ENCODE peak calls at places on chromosomes 16 and 17, in nine cellular contexts. One of them, this sample, is unnamed.

GRCh38 chr16:3542601-3543373 is 34.4 kb downstream of the NLRC3 start:
- DNase-seq in HuH-7.5: no peak
- DNase-seq in CD4-positive, CD25-positive, alpha-beta regulatory T cell: no peak
- DNase-seq in tibial nerve: no peak
- DNase-seq in endothelial cell: no peak
- DNase-seq in progenitor cell of endocrine pancreas: no peak
- DNase-seq in HEK293T: no peak
- DNase-seq in A172: no peak
- DNase-seq in Karpas-422: no peak
- DNase-seq in this sample: peak

GRCh38 chr17:48814504-48814903 is 2.5 kb downstream of the TTLL6 start:
- DNase-seq in Karpas-422: peak
- DNase-seq in tibial nerve: no peak
- DNase-seq in HEK293T: peak
- DNase-seq in endothelial cell: peak
- DNase-seq in CD4-positive, CD25-positive, alpha-beta regulatory T cell: peak
- DNase-seq in HuH-7.5: peak
- DNase-seq in A172: peak
- DNase-seq in progenitor cell of endocrine pancreas: peak
- DNase-seq in this sample: peak

GRCh38 chr17:81083125-81083765 is 48.3 kb downstream of the BAIAP2 start:
- DNase-seq in progenitor cell of endocrine pancreas: peak
- DNase-seq in HEK293T: no peak
- DNase-seq in Karpas-422: no peak
- DNase-seq in endothelial cell: no peak
- DNase-seq in tibial nerve: no peak
- DNase-seq in CD4-positive, CD25-positive, alpha-beta regulatory T cell: no peak
- DNase-seq in A172: no peak
- DNase-seq in HuH-7.5: no peak
- DNase-seq in this sample: no peak

GRCh38 chr17:27481327-27481726 is 25.1 kb downstream of the KSR1 start:
- DNase-seq in endothelial cell: no peak
- DNase-seq in HEK293T: no peak
- DNase-seq in HuH-7.5: no peak
- DNase-seq in progenitor cell of endocrine pancreas: no peak
- DNase-seq in Karpas-422: no peak
- DNase-seq in tibial nerve: no peak
- DNase-seq in A172: no peak
- DNase-seq in CD4-positive, CD25-positive, alpha-beta regulatory T cell: peak
- DNase-seq in this sample: no peak

GRCh38 chr17:56350592-56350991 is 197.3 kb downstream of the ANKFN1 start:
- DNase-seq in HuH-7.5: no peak
- DNase-seq in HEK293T: no peak
- DNase-seq in tibial nerve: no peak
- DNase-seq in Karpas-422: no peak
- DNase-seq in progenitor cell of endocrine pancreas: no peak
- DNase-seq in A172: no peak
- DNase-seq in endothelial cell: no peak
- DNase-seq in CD4-positive, CD25-positive, alpha-beta regulatory T cell: no peak
- DNase-seq in this sample: no peak

GRCh38 chr17:15482476-15482875 is 15.1 kb upstream of the CDRT4 start:
- DNase-seq in A172: no peak
- DNase-seq in HEK293T: no peak
- DNase-seq in progenitor cell of endocrine pancreas: no peak
- DNase-seq in Karpas-422: no peak
- DNase-seq in HuH-7.5: no peak
- DNase-seq in tibial nerve: no peak
- DNase-seq in endothelial cell: no peak
- DNase-seq in CD4-positive, CD25-positive, alpha-beta regulatory T cell: no peak
- DNase-seq in this sample: no peak

GRCh38 chr16:73949574-73950348 is 346.9 kb upstream of the PSMD7 start:
- DNase-seq in endothelial cell: no peak
- DNase-seq in progenitor cell of endocrine pancreas: no peak
- DNase-seq in Karpas-422: no peak
- DNase-seq in HuH-7.5: no peak
- DNase-seq in CD4-positive, CD25-positive, alpha-beta regulatory T cell: no peak
- DNase-seq in HEK293T: no peak
- DNase-seq in A172: peak
- DNase-seq in tibial nerve: no peak
- DNase-seq in this sample: no peak

GRCh38 chr17:28726396-28726911 is 421 bp upstream of the TLCD1 start:
- DNase-seq in Karpas-422: peak
- DNase-seq in HEK293T: no peak
- DNase-seq in A172: peak
- DNase-seq in tibial nerve: no peak
- DNase-seq in endothelial cell: peak
- DNase-seq in HuH-7.5: no peak
- DNase-seq in CD4-positive, CD25-positive, alpha-beta regulatory T cell: peak
- DNase-seq in progenitor cell of endocrine pancreas: no peak
- DNase-seq in this sample: peak

GRCh38 chr17:28882154-28882895 is 15.2 kb downstream of the FLOT2 start:
- DNase-seq in HuH-7.5: no peak
- DNase-seq in HEK293T: no peak
- DNase-seq in CD4-positive, CD25-positive, alpha-beta regulatory T cell: no peak
- DNase-seq in tibial nerve: no peak
- DNase-seq in progenitor cell of endocrine pancreas: no peak
- DNase-seq in Karpas-422: no peak
- DNase-seq in endothelial cell: no peak
- DNase-seq in A172: no peak
- DNase-seq in this sample: no peak

GRCh38 chr17:58539703-58540102 is 25.3 kb upstream of the MTMR4 start:
- DNase-seq in HEK293T: no peak
- DNase-seq in HuH-7.5: no peak
- DNase-seq in Karpas-422: no peak
- DNase-seq in endothelial cell: no peak
- DNase-seq in progenitor cell of endocrine pancreas: no peak
- DNase-seq in CD4-positive, CD25-positive, alpha-beta regulatory T cell: no peak
- DNase-seq in A172: no peak
- DNase-seq in tibial nerve: no peak
- DNase-seq in this sample: peak

GRCh38 chr17:6780886-6781285 is 4.9 kb downstream of the FBXO39 start:
- DNase-seq in progenitor cell of endocrine pancreas: no peak
- DNase-seq in HuH-7.5: no peak
- DNase-seq in endothelial cell: no peak
- DNase-seq in tibial nerve: no peak
- DNase-seq in A172: no peak
- DNase-seq in HEK293T: no peak
- DNase-seq in CD4-positive, CD25-positive, alpha-beta regulatory T cell: no peak
- DNase-seq in Karpas-422: no peak
- DNase-seq in this sample: no peak

GRCh38 chr17:45284176-45285140 is 22.6 kb upstream of the SPATA32 start:
- DNase-seq in endothelial cell: peak
- DNase-seq in HuH-7.5: no peak
- DNase-seq in A172: no peak
- DNase-seq in progenitor cell of endocrine pancreas: no peak
- DNase-seq in CD4-positive, CD25-positive, alpha-beta regulatory T cell: peak
- DNase-seq in Karpas-422: peak
- DNase-seq in tibial nerve: no peak
- DNase-seq in HEK293T: no peak
- DNase-seq in this sample: no peak

GRCh38 chr17:4003501-4004421 is 39.5 kb upstream of the ATP2A3 start:
- DNase-seq in endothelial cell: no peak
- DNase-seq in tibial nerve: no peak
- DNase-seq in A172: no peak
- DNase-seq in progenitor cell of endocrine pancreas: no peak
- DNase-seq in HuH-7.5: peak
- DNase-seq in HEK293T: no peak
- DNase-seq in Karpas-422: no peak
- DNase-seq in CD4-positive, CD25-positive, alpha-beta regulatory T cell: no peak
- DNase-seq in this sample: no peak

GRCh38 chr16:47774661-47775060 is 313.5 kb downstream of the PHKB start:
- DNase-seq in progenitor cell of endocrine pancreas: no peak
- DNase-seq in A172: peak
- DNase-seq in tibial nerve: no peak
- DNase-seq in Karpas-422: no peak
- DNase-seq in endothelial cell: peak
- DNase-seq in HuH-7.5: no peak
- DNase-seq in CD4-positive, CD25-positive, alpha-beta regulatory T cell: no peak
- DNase-seq in HEK293T: no peak
- DNase-seq in this sample: peak

GRCh38 chr16:17827313-17827712 is 356.6 kb upstream of the XYLT1 start:
- DNase-seq in HuH-7.5: no peak
- DNase-seq in tibial nerve: no peak
- DNase-seq in CD4-positive, CD25-positive, alpha-beta regulatory T cell: no peak
- DNase-seq in A172: no peak
- DNase-seq in progenitor cell of endocrine pancreas: no peak
- DNase-seq in endothelial cell: no peak
- DNase-seq in Karpas-422: no peak
- DNase-seq in HEK293T: no peak
- DNase-seq in this sample: no peak

GRCh38 chr16:86243123-86243473 is 267.2 kb upstream of the FOXF1 start:
- DNase-seq in HuH-7.5: no peak
- DNase-seq in CD4-positive, CD25-positive, alpha-beta regulatory T cell: no peak
- DNase-seq in HEK293T: no peak
- DNase-seq in progenitor cell of endocrine pancreas: no peak
- DNase-seq in endothelial cell: no peak
- DNase-seq in A172: no peak
- DNase-seq in tibial nerve: no peak
- DNase-seq in Karpas-422: no peak
- DNase-seq in this sample: no peak

GRCh38 chr17:57490446-57490845 is 234.1 kb downstream of the MSI2 start:
- DNase-seq in Karpas-422: no peak
- DNase-seq in HEK293T: no peak
- DNase-seq in HuH-7.5: no peak
- DNase-seq in endothelial cell: no peak
- DNase-seq in CD4-positive, CD25-positive, alpha-beta regulatory T cell: no peak
- DNase-seq in A172: no peak
- DNase-seq in tibial nerve: no peak
- DNase-seq in progenitor cell of endocrine pancreas: no peak
- DNase-seq in this sample: no peak

GRCh38 chr17:76442341-76443338 is 10.3 kb downstream of the UBE2O start:
- DNase-seq in tibial nerve: no peak
- DNase-seq in Karpas-422: no peak
- DNase-seq in endothelial cell: no peak
- DNase-seq in HEK293T: no peak
- DNase-seq in progenitor cell of endocrine pancreas: no peak
- DNase-seq in CD4-positive, CD25-positive, alpha-beta regulatory T cell: no peak
- DNase-seq in HuH-7.5: no peak
- DNase-seq in A172: no peak
- DNase-seq in this sample: no peak

GRCh38 chr16:74999683-75000480 is 1.1 kb downstream of the ZNRF1 start:
- DNase-seq in Karpas-422: no peak
- DNase-seq in A172: no peak
- DNase-seq in CD4-positive, CD25-positive, alpha-beta regulatory T cell: peak
- DNase-seq in HEK293T: peak
- DNase-seq in tibial nerve: no peak
- DNase-seq in progenitor cell of endocrine pancreas: peak
- DNase-seq in endothelial cell: peak
- DNase-seq in HuH-7.5: peak
- DNase-seq in this sample: peak

GRCh38 chr17:67376892-67377726 is at the start of gene PITPNC1:
- DNase-seq in HEK293T: peak
- DNase-seq in HuH-7.5: peak
- DNase-seq in tibial nerve: peak
- DNase-seq in CD4-positive, CD25-positive, alpha-beta regulatory T cell: peak
- DNase-seq in Karpas-422: peak
- DNase-seq in A172: peak
- DNase-seq in progenitor cell of endocrine pancreas: peak
- DNase-seq in endothelial cell: peak
- DNase-seq in this sample: peak